ENCODE peak calls at places on chromosomes 16 and 17, in four cellular contexts. One of them, this sample, is unnamed.

GRCh38 chr17:43175213-43176118 is 4.5 kb downstream of the NBR1 start:
- DNase-seq in ascending aorta: no peak
- DNase-seq in neural progenitor cell: no peak
- DNase-seq in fibroblast of pulmonary artery: peak; percentile 68
- DNase-seq in this sample: no peak

GRCh38 chr16:56199164-56199563 is 7.9 kb downstream of the GNAO1 start:
- DNase-seq in ascending aorta: no peak
- DNase-seq in neural progenitor cell: no peak
- DNase-seq in fibroblast of pulmonary artery: no peak
- DNase-seq in this sample: no peak

GRCh38 chr16:30786115-30786935 is 680 bp downstream of the ZNF629 start:
- DNase-seq in ascending aorta: no peak
- DNase-seq in neural progenitor cell: peak; percentile 71
- DNase-seq in fibroblast of pulmonary artery: peak; percentile 69
- DNase-seq in this sample: peak; percentile 72

GRCh38 chr17:50150354-50151040 is at the start of gene PPP1R9B:
- DNase-seq in ascending aorta: no peak
- DNase-seq in neural progenitor cell: no peak
- DNase-seq in fibroblast of pulmonary artery: no peak
- DNase-seq in this sample: peak; percentile 44

GRCh38 chr17:45092932-45093430 is 31.9 kb downstream of the NMT1 start:
- DNase-seq in ascending aorta: peak; percentile 97
- DNase-seq in neural progenitor cell: no peak
- DNase-seq in fibroblast of pulmonary artery: peak; percentile 98
- DNase-seq in this sample: no peak

GRCh38 chr17:6323626-6324356 is 111.1 kb downstream of the AIPL1 start:
- DNase-seq in ascending aorta: no peak
- DNase-seq in neural progenitor cell: no peak
- DNase-seq in fibroblast of pulmonary artery: no peak
- DNase-seq in this sample: peak; percentile 49

GRCh38 chr17:48492401-48493298 is 38.2 kb downstream of the HOXB1 start:
- DNase-seq in ascending aorta: peak; percentile 85
- DNase-seq in neural progenitor cell: peak; percentile 72
- DNase-seq in fibroblast of pulmonary artery: peak; percentile 63
- DNase-seq in this sample: peak; percentile 72

GRCh38 chr16:30659507-30660423 is 1.5 kb downstream of the FBRS start:
- DNase-seq in ascending aorta: no peak
- DNase-seq in neural progenitor cell: peak; percentile 88
- DNase-seq in fibroblast of pulmonary artery: no peak
- DNase-seq in this sample: peak; percentile 31

GRCh38 chr17:7673239-7673638 is 14.1 kb downstream of the TP53 start:
- DNase-seq in ascending aorta: no peak
- DNase-seq in neural progenitor cell: peak; percentile 34
- DNase-seq in fibroblast of pulmonary artery: no peak
- DNase-seq in this sample: peak; percentile 45

GRCh38 chr16:77290451-77291110 is 91.4 kb downstream of the SYCE1L start:
- DNase-seq in ascending aorta: no peak
- DNase-seq in neural progenitor cell: no peak
- DNase-seq in fibroblast of pulmonary artery: peak; percentile 63
- DNase-seq in this sample: no peak
- TF ChIP-seq CTCF in ascending aorta: no peak
- TF ChIP-seq CTCF in neural progenitor cell: no peak
- TF ChIP-seq CTCF in fibroblast of pulmonary artery: no peak
- TF ChIP-seq CTCF in this sample: no peak

GRCh38 chr16:54062361-54063346 is 223.9 kb downstream of the IRX3 start:
- DNase-seq in ascending aorta: no peak
- DNase-seq in neural progenitor cell: peak; percentile 37
- DNase-seq in fibroblast of pulmonary artery: no peak
- DNase-seq in this sample: peak; percentile 37
- TF ChIP-seq CTCF in ascending aorta: no peak
- TF ChIP-seq CTCF in neural progenitor cell: no peak
- TF ChIP-seq CTCF in fibroblast of pulmonary artery: peak; percentile 12
- TF ChIP-seq CTCF in this sample: no peak

GRCh38 chr17:73600103-73600871 is 44.0 kb downstream of the SDK2 start:
- DNase-seq in ascending aorta: no peak
- DNase-seq in neural progenitor cell: no peak
- DNase-seq in fibroblast of pulmonary artery: no peak
- DNase-seq in this sample: no peak
- TF ChIP-seq CTCF in ascending aorta: no peak
- TF ChIP-seq CTCF in neural progenitor cell: no peak
- TF ChIP-seq CTCF in fibroblast of pulmonary artery: no peak
- TF ChIP-seq CTCF in this sample: no peak

GRCh38 chr16:78925071-78925714 is 675.3 kb downstream of the MAF start:
- DNase-seq in ascending aorta: no peak
- DNase-seq in neural progenitor cell: peak; percentile 28
- DNase-seq in fibroblast of pulmonary artery: no peak
- DNase-seq in this sample: peak; percentile 46
- TF ChIP-seq CTCF in ascending aorta: no peak
- TF ChIP-seq CTCF in neural progenitor cell: peak; percentile 52
- TF ChIP-seq CTCF in fibroblast of pulmonary artery: no peak
- TF ChIP-seq CTCF in this sample: peak; percentile 71

GRCh38 chr16:2786826-2787151 is 571 bp downstream of the PRSS33 start:
- DNase-seq in ascending aorta: no peak
- DNase-seq in neural progenitor cell: no peak
- DNase-seq in fibroblast of pulmonary artery: no peak
- DNase-seq in this sample: no peak

GRCh38 chr16:2784536-2785100 is 2.7 kb downstream of the PRSS33 start:
- DNase-seq in ascending aorta: peak; percentile 61
- DNase-seq in neural progenitor cell: no peak
- DNase-seq in fibroblast of pulmonary artery: no peak
- DNase-seq in this sample: no peak

GRCh38 chr16:2786061-2786825 is 1.1 kb downstream of the PRSS33 start:
- DNase-seq in ascending aorta: peak; percentile 57
- DNase-seq in neural progenitor cell: no peak
- DNase-seq in fibroblast of pulmonary artery: no peak
- DNase-seq in this sample: no peak

GRCh38 chr16:2783581-2784375 is 3.6 kb downstream of the PRSS33 start:
- DNase-seq in ascending aorta: no peak
- DNase-seq in neural progenitor cell: no peak
- DNase-seq in fibroblast of pulmonary artery: no peak
- DNase-seq in this sample: no peak

GRCh38 chr16:2785101-2785991 is 2.0 kb downstream of the PRSS33 start:
- DNase-seq in ascending aorta: peak; percentile 45
- DNase-seq in neural progenitor cell: no peak
- DNase-seq in fibroblast of pulmonary artery: no peak
- DNase-seq in this sample: no peak
- TF ChIP-seq CTCF in ascending aorta: no peak
- TF ChIP-seq CTCF in neural progenitor cell: peak; percentile 13
- TF ChIP-seq CTCF in fibroblast of pulmonary artery: no peak
- TF ChIP-seq CTCF in this sample: peak; percentile 22

This sample was measured in glutamatergic neuron.